ENCODE peak calls at places on chromosomes 11 and 22, in six cellular contexts. H is nucleus accumbens; L is NCI-H1694; M is Kasumi-1; S is stimulated activated CD4-positive, alpha-beta T cell treated with anti-CD3 and anti-CD28 coated beads, TNF-alpha, amount 100 ng/mL, for 1 hour; B is NCI-H2081 treated with DMSO at 0.1 percent for 48 hours. D is an unnamed sample.

GRCh38 chr11:35158371-35159081 is 19.6 kb downstream of the CD44 start:
- DNase-seq in M (no peak), H (no peak), S (no peak), L (no peak), B (no peak), D (no peak)

GRCh38 chr22:40004836-40005235 is 10.1 kb downstream of the FAM83F start:
- DNase-seq in B (no peak), M (no peak), S (no peak), H (no peak), L (peak), D (no peak)

GRCh38 chr22:24944224-24944937 is 2.1 kb downstream of the LHFPL7 start:
- DNase-seq in L (no peak), S (no peak), M (no peak), H (no peak), B (no peak), D (no peak)

GRCh38 chr11:6219359-6219758 is 14.0 kb downstream of the C11orf42 start:
- DNase-seq in L (no peak), M (no peak), B (no peak), H (no peak), S (no peak), D (no peak)

GRCh38 chr11:130634981-130635473 is 186.6 kb downstream of the ADAMTS15 start:
- DNase-seq in M (peak), L (no peak), S (no peak), B (peak), H (no peak), D (no peak)

GRCh38 chr11:133927690-133928627 is 28.8 kb downstream of the IGSF9B start:
- DNase-seq in S (no peak), M (peak), H (peak), B (peak), L (peak), D (peak)

GRCh38 chr22:24391836-24392217 is 35.6 kb upstream of the ADORA2A start:
- DNase-seq in H (no peak), B (no peak), L (no peak), M (no peak), S (no peak), D (no peak)

GRCh38 chr22:30226192-30226832 is 20.2 kb downstream of the LIF start:
- DNase-seq in M (no peak), L (no peak), S (no peak), H (no peak), B (no peak), D (no peak)

GRCh38 chr11:133697161-133697560 is 148.2 kb downstream of the SPATA19 start:
- DNase-seq in H (no peak), S (no peak), B (no peak), L (no peak), M (no peak), D (no peak)

GRCh38 chr11:83249972-83250593 is 36.1 kb downstream of the CCDC90B start:
- DNase-seq in H (no peak), M (peak), B (no peak), S (no peak), L (no peak), D (no peak)

GRCh38 chr11:128334311-128335044 is 252.9 kb downstream of the ETS1 start:
- DNase-seq in L (no peak), S (no peak), B (no peak), H (no peak), M (no peak), D (no peak)

D was measured in NCI-H187 treated with DMSO at 0.1 percent for 48 hours.